ENCODE peak calls at places on chromosomes 12 and 14, in ten cellular contexts. N, W, K, S, R, D, O, E, F and X are unnamed samples.

GRCh38 chr12:93946542-93947150 is 201.7 kb upstream of the PLXNC1 start:
- DNase-seq in N (no peak), W (no peak), K (no peak), S (no peak), R (no peak), D (no peak), O (no peak), E (no peak), F (no peak), X (no peak)

GRCh38 chr12:113115455-113116126 is 20.0 kb downstream of the RASAL1 start:
- DNase-seq in N (no peak), W (no peak), K (no peak), S (no peak), R (no peak), D (no peak), O (no peak), E (no peak), F (no peak), X (no peak)

GRCh38 chr12:117012189-117012805 is 86.9 kb downstream of the TESC start:
- DNase-seq in N (no peak), W (no peak), K (no peak), S (no peak), R (no peak), D (no peak), O (no peak), E (no peak), F (no peak), X (no peak)

GRCh38 chr14:90266441-90267154 is 10.2 kb downstream of the PSMC1 start:
- DNase-seq in N (no peak), W (no peak), K (no peak), S (no peak), R (no peak), D (no peak), O (no peak), E (no peak), F (no peak), X (no peak)

GRCh38 chr12:109730306-109731145 is 16.9 kb downstream of the FAM222A start:
- DNase-seq in N (no peak), W (no peak), K (no peak), S (peak), R (no peak), D (peak), O (peak), E (no peak), F (no peak), X (no peak)

GRCh38 chr14:67644428-67644827 is 24.7 kb downstream of the ARG2 start:
- DNase-seq in N (no peak), W (peak), K (no peak), S (no peak), R (no peak), D (no peak), O (no peak), E (no peak), F (no peak), X (no peak)

GRCh38 chr14:64438181-64438839 is 27.0 kb upstream of the AKAP5 start:
- DNase-seq in N (peak), W (no peak), K (no peak), S (peak), R (no peak), D (no peak), O (no peak), E (no peak), F (no peak), X (no peak)

GRCh38 chr14:75254381-75254821 is 24.2 kb upstream of the FOS start:
- DNase-seq in N (no peak), W (peak), K (no peak), S (peak), R (no peak), D (no peak), O (no peak), E (no peak), F (no peak), X (no peak)

GRCh38 chr14:77088219-77088618 is 9.8 kb upstream of the CIPC start:
- DNase-seq in N (no peak), W (no peak), K (no peak), S (no peak), R (no peak), D (no peak), O (no peak), E (no peak), F (no peak), X (no peak)

GRCh38 chr12:128091101-128091795 is 175.7 kb upstream of the TMEM132C start:
- DNase-seq in N (no peak), W (no peak), K (no peak), S (no peak), R (no peak), D (no peak), O (no peak), E (no peak), F (no peak), X (no peak)

GRCh38 chr12:75690556-75690955 is 179.1 kb upstream of the KRR1 start:
- DNase-seq in N (no peak), W (no peak), K (peak), S (no peak), R (no peak), D (no peak), O (no peak), E (no peak), F (no peak), X (no peak)

GRCh38 chr12:58804749-58805148 is 115.6 kb downstream of the LRIG3 start:
- DNase-seq in N (peak), W (no peak), K (no peak), S (no peak), R (no peak), D (no peak), O (no peak), E (peak), F (no peak), X (no peak)

GRCh38 chr12:132444957-132445883 is 44.7 kb upstream of the FBRSL1 start:
- DNase-seq in N (no peak), W (no peak), K (no peak), S (no peak), R (peak), D (no peak), O (no peak), E (no peak), F (peak), X (no peak)

GRCh38 chr12:78062781-78063180 is 232.1 kb downstream of the NAV3 start:
- DNase-seq in N (peak), W (no peak), K (no peak), S (no peak), R (no peak), D (peak), O (no peak), E (peak), F (peak), X (no peak)

GRCh38 chr12:130952545-130952954 is 1.2 kb upstream of the ADGRD1 start:
- DNase-seq in N (no peak), W (no peak), K (peak), S (no peak), R (no peak), D (no peak), O (no peak), E (no peak), F (no peak), X (no peak)

GRCh38 chr12:130952106-130952505 is 1.6 kb upstream of the ADGRD1 start:
- DNase-seq in N (no peak), W (no peak), K (no peak), S (no peak), R (no peak), D (no peak), O (no peak), E (no peak), F (no peak), X (no peak)

GRCh38 chr12:130954544-130954831 is 781 bp downstream of the ADGRD1 start:
- DNase-seq in N (no peak), W (no peak), K (no peak), S (no peak), R (no peak), D (no peak), O (no peak), E (no peak), F (no peak), X (no peak)

GRCh38 chr12:130955238-130955816 is 1.6 kb downstream of the ADGRD1 start:
- DNase-seq in N (no peak), W (peak), K (no peak), S (no peak), R (no peak), D (no peak), O (no peak), E (no peak), F (no peak), X (no peak)

GRCh38 chr12:130953783-130954543 is at the start of gene ADGRD1:
- DNase-seq in N (no peak), W (peak), K (peak), S (peak), R (no peak), D (peak), O (peak), E (no peak), F (peak), X (peak)
- TF ChIP-seq POLR2A in N (no peak), W (peak), K (no peak), S (no peak), R (no peak), D (peak), O (peak), E (peak), F (no peak), X (peak)

DNA sequence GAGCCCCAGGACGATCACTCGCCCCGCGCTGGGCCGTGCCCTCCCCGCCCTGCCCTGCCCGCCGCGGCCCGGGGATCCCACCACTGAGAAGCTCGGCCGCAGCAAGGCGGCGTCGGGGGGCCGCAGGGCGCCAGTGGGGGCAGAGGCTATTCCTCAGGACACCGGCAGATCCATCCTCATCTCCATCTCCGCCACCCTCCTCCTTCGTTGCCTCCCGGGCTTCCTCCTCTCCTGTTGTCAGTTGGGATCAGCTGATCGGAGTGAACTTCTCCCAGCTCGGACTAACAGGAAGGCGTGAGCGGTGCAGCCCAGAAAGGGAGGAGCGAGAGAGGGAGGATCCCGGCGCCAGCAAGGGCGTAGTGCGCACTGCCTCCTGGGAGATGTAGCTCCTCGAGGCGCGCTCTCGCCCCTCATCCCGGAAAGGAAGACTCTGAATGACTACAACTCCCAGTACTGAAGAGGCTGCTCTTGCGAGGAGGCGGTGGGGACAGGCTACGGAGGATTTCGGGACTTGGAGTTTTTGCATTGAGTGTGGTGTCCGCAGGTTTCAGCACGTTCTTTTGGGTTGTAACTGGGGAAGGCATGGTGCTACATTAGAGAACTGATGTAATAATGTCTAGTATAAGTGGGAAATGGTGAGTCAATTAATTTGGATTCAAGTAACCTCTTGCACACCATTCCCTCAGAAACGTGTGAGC is at the start of gene ZFYVE1:
- DNase-seq in N (peak), W (peak), K (peak), S (peak), R (peak), D (peak), O (peak), E (peak), F (peak), X (peak)
- TF ChIP-seq POLR2A in N (peak), W (peak), K (peak), S (no peak), R (peak), D (peak), O (peak), E (peak), F (peak), X (peak)

GRCh38 chr12:520119-520518 is 60.4 kb downstream of the B4GALNT3 start:
- DNase-seq in N (no peak), W (no peak), K (no peak), S (no peak), R (no peak), D (no peak), O (no peak), E (no peak), F (no peak), X (no peak)
- TF ChIP-seq POLR2A in N (no peak), W (no peak), K (no peak), S (no peak), R (no peak), D (no peak), O (no peak), E (no peak), F (no peak), X (no peak)

GRCh38 chr12:124424516-124424905 is 129.6 kb downstream of the RFLNA start:
- DNase-seq in N (no peak), W (no peak), K (no peak), S (no peak), R (no peak), D (peak), O (no peak), E (no peak), F (no peak), X (no peak)

GRCh38 chr12:124423683-124424515 is 129.0 kb downstream of the RFLNA start:
- DNase-seq in N (no peak), W (no peak), K (peak), S (no peak), R (no peak), D (peak), O (no peak), E (no peak), F (no peak), X (no peak)

GRCh38 chr12:124422142-124422569 is 127.3 kb downstream of the RFLNA start:
- DNase-seq in N (no peak), W (no peak), K (peak), S (no peak), R (no peak), D (peak), O (no peak), E (no peak), F (no peak), X (no peak)

GRCh38 chr12:124420972-124421674 is 126.2 kb downstream of the RFLNA start:
- DNase-seq in N (no peak), W (no peak), K (no peak), S (no peak), R (no peak), D (peak), O (no peak), E (no peak), F (peak), X (no peak)

DNA sequence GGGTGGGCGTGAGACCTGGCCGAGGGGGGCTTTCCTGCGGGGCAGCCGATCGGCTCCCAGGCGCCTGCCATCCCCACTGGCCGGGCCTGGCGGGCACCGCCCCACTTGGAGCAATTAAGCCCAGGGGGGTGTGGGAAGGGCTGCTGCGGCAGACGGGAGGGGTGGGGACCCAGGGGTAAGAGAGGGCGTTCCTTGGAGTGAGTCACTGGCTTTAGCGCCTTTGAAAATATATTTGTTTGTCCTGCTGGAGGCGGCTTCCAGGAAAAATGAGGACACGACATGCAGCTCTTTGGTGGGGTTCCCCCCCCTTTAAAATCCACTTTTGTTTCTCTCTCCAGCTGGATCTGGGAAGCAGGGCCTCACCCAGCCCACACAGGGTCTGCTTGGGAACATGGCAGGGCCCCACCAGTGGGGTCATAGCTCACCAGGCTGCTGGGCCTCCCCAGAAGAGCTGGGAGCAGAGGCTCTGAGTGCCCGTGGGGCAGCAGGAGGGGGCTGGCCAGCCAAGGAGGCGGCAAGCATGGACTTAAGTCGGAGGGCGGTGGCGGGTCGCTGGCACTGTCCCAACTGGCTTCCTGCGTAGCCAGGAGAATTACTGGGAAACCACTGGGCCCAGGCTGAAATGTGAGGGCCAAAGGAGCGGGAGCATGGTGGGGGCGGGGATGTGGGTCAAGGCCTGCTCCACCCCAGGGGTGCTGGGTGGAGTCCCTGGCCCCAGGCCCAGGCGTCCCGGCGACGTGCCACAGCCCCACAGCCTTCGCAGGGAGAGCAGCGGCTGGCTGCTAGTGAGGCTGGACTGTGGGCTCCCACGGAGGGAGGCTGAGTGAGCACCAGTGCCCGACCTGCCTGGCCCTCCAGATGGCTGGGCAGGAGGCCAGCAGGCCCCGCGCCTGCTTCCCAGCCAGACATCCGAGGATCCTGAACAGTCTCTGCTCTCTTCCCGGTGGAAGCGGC is 128.0 kb downstream of the RFLNA start:
- DNase-seq in N (peak), W (peak), K (peak), S (peak), R (no peak), D (peak), O (peak), E (peak), F (peak), X (peak)
- TF ChIP-seq POLR2A in N (peak), W (peak), K (no peak), S (no peak), R (no peak), D (no peak), O (no peak), E (no peak), F (no peak), X (no peak)

DNA sequence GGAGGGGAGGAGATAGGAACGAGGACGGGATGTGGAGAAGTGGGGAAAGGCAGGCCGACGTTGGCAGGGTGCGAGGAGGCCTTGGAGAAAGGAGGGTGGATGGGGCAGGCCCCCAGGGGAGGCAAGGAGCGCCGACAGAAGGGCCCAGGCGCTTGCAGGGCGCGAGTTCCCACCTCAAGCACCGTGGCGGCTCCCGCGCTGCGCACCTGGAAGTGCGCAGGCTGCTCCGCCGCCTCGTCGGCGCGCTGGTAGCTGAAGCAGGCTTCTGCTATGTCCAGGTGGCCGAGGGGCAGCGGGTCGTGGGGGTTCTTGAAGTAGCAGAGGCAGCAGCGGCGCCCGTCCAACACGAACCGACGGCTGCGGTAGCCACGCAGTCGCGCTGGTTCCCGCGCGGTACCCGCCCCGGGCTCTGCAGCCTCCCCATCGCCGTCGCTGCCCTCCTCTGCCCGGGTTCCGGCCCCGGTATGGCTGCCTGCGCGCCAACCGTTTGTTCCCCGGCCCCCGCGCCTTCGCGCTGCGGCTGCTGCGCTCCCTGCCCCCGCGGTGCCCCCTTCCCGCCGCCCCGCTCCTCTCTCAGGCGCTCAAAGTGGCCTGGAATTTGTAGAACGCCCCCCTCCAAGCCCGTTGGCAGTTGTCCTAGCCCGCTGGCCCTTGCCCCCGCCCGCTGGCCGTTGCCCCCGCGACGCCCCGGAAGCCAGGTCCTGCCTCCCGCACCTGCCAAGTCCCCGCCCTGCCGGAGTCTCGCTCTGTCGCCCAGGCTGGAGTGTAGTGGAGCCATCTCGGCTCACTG is 1.1 kb upstream of the ACTR6 start:
- DNase-seq in N (peak), W (peak), K (peak), S (peak), R (peak), D (peak), O (peak), E (peak), F (peak), X (no peak)
- TF ChIP-seq POLR2A in N (no peak), W (no peak), K (peak), S (no peak), R (no peak), D (no peak), O (no peak), E (peak), F (no peak), X (no peak)